ENCODE peak calls at places on chromosomes 11 and 22, in ten cellular contexts. One of them, this sample, is unnamed. For H3K4me1 and H3K9me3, the result is how much of the 10 kb centered on the place peaks cover.

GRCh38 chr11:67373916-67374570 is 645 bp upstream of the CLCF1 start:
- DNase-seq in SJSA1: peak
- DNase-seq in Peyer's patch: peak
- DNase-seq in heart left ventricle: peak
- DNase-seq in ovary: peak
- DNase-seq in colonic mucosa: peak
- DNase-seq in left ventricle myocardium inferior: peak
- DNase-seq in adipocyte: peak
- DNase-seq in DND-41: no peak
- DNase-seq in CD8-positive, alpha-beta T cell: peak
- DNase-seq in this sample: peak

GRCh38 chr11:76598426-76598839 is 72.1 kb downstream of the LRRC32 start:
- DNase-seq in adipocyte: no peak
- DNase-seq in SJSA1: peak
- DNase-seq in CD8-positive, alpha-beta T cell: no peak
- DNase-seq in heart left ventricle: no peak
- DNase-seq in Peyer's patch: peak
- DNase-seq in ovary: no peak
- DNase-seq in DND-41: no peak
- DNase-seq in colonic mucosa: no peak
- DNase-seq in left ventricle myocardium inferior: no peak
- DNase-seq in this sample: peak

GRCh38 chr11:106456651-106457050 is 379.2 kb downstream of the AASDHPPT start:
- DNase-seq in colonic mucosa: no peak
- DNase-seq in ovary: no peak
- DNase-seq in Peyer's patch: no peak
- DNase-seq in adipocyte: no peak
- DNase-seq in CD8-positive, alpha-beta T cell: no peak
- DNase-seq in left ventricle myocardium inferior: no peak
- DNase-seq in heart left ventricle: no peak
- DNase-seq in SJSA1: no peak
- DNase-seq in DND-41: no peak
- DNase-seq in this sample: no peak

GRCh38 chr11:19511413-19512183 is 201.0 kb upstream of the NAV2 start:
- DNase-seq in left ventricle myocardium inferior: peak
- DNase-seq in adipocyte: no peak
- DNase-seq in CD8-positive, alpha-beta T cell: no peak
- DNase-seq in DND-41: no peak
- DNase-seq in heart left ventricle: peak
- DNase-seq in SJSA1: no peak
- DNase-seq in ovary: peak
- DNase-seq in Peyer's patch: no peak
- DNase-seq in colonic mucosa: peak
- DNase-seq in this sample: no peak

GRCh38 chr22:35347462-35347861 is 33.4 kb upstream of the HMOX1 start:
- DNase-seq in CD8-positive, alpha-beta T cell: no peak
- DNase-seq in colonic mucosa: no peak
- DNase-seq in ovary: no peak
- DNase-seq in adipocyte: no peak
- DNase-seq in DND-41: no peak
- DNase-seq in left ventricle myocardium inferior: no peak
- DNase-seq in heart left ventricle: no peak
- DNase-seq in SJSA1: no peak
- DNase-seq in Peyer's patch: no peak
- DNase-seq in this sample: no peak

GRCh38 chr22:27409299-27409698 is 392.3 kb downstream of the MN1 start:
- DNase-seq in SJSA1: no peak
- DNase-seq in DND-41: no peak
- DNase-seq in adipocyte: no peak
- DNase-seq in colonic mucosa: no peak
- DNase-seq in CD8-positive, alpha-beta T cell: no peak
- DNase-seq in left ventricle myocardium inferior: no peak
- DNase-seq in ovary: no peak
- DNase-seq in Peyer's patch: no peak
- DNase-seq in heart left ventricle: no peak
- DNase-seq in this sample: no peak

GRCh38 chr11:1755344-1756023 is 5.1 kb upstream of the IFITM10 start:
- DNase-seq in heart left ventricle: peak
- DNase-seq in colonic mucosa: no peak
- DNase-seq in left ventricle myocardium inferior: peak
- DNase-seq in DND-41: peak
- DNase-seq in ovary: no peak
- DNase-seq in CD8-positive, alpha-beta T cell: no peak
- DNase-seq in SJSA1: no peak
- DNase-seq in adipocyte: no peak
- DNase-seq in Peyer's patch: no peak
- DNase-seq in this sample: no peak

GRCh38 chr11:2267306-2267861 is 3.0 kb downstream of the ASCL2 start:
- DNase-seq in adipocyte: no peak
- DNase-seq in ovary: peak
- DNase-seq in CD8-positive, alpha-beta T cell: no peak
- DNase-seq in colonic mucosa: peak
- DNase-seq in left ventricle myocardium inferior: no peak
- DNase-seq in Peyer's patch: peak
- DNase-seq in DND-41: peak
- DNase-seq in heart left ventricle: no peak
- DNase-seq in SJSA1: peak
- DNase-seq in this sample: no peak

GRCh38 chr11:65290448-65291165 is 24.1 kb upstream of the CDC42EP2 start:
- DNase-seq in SJSA1: peak
- DNase-seq in heart left ventricle: peak
- DNase-seq in Peyer's patch: peak
- DNase-seq in left ventricle myocardium inferior: peak
- DNase-seq in adipocyte: peak
- DNase-seq in CD8-positive, alpha-beta T cell: no peak
- DNase-seq in ovary: peak
- DNase-seq in DND-41: no peak
- DNase-seq in colonic mucosa: peak
- DNase-seq in this sample: no peak

GRCh38 chr11:78460468-78460867 is 42.8 kb upstream of the GAB2 start:
- DNase-seq in SJSA1: no peak
- DNase-seq in adipocyte: peak
- DNase-seq in DND-41: no peak
- DNase-seq in left ventricle myocardium inferior: no peak
- DNase-seq in Peyer's patch: no peak
- DNase-seq in heart left ventricle: no peak
- DNase-seq in ovary: no peak
- DNase-seq in CD8-positive, alpha-beta T cell: no peak
- DNase-seq in colonic mucosa: no peak
- DNase-seq in this sample: no peak

GRCh38 chr22:37827056-37827455 is 3.9 kb downstream of the GALR3 start:
- DNase-seq in SJSA1: no peak
- DNase-seq in left ventricle myocardium inferior: peak
- DNase-seq in CD8-positive, alpha-beta T cell: no peak
- DNase-seq in adipocyte: no peak
- DNase-seq in Peyer's patch: no peak
- DNase-seq in DND-41: no peak
- DNase-seq in heart left ventricle: peak
- DNase-seq in ovary: peak
- DNase-seq in colonic mucosa: no peak
- DNase-seq in this sample: no peak

GRCh38 chr22:36286096-36286957 is 33.4 kb downstream of the APOL1 start:
- DNase-seq in heart left ventricle: peak
- DNase-seq in Peyer's patch: peak
- DNase-seq in DND-41: peak
- DNase-seq in SJSA1: peak
- DNase-seq in left ventricle myocardium inferior: peak
- DNase-seq in colonic mucosa: peak
- DNase-seq in adipocyte: peak
- DNase-seq in ovary: peak
- DNase-seq in CD8-positive, alpha-beta T cell: peak
- DNase-seq in this sample: peak

GRCh38 chr11:105611837-105612480 is 2.1 kb downstream of the GRIA4 start:
- DNase-seq in adipocyte: no peak
- DNase-seq in ovary: no peak
- DNase-seq in SJSA1: no peak
- DNase-seq in heart left ventricle: no peak
- DNase-seq in left ventricle myocardium inferior: no peak
- DNase-seq in DND-41: no peak
- DNase-seq in colonic mucosa: no peak
- DNase-seq in Peyer's patch: no peak
- DNase-seq in CD8-positive, alpha-beta T cell: no peak
- DNase-seq in this sample: no peak

GRCh38 chr22:23357028-23357427 is 176.7 kb downstream of the BCR start:
- DNase-seq in Peyer's patch: no peak
- DNase-seq in left ventricle myocardium inferior: no peak
- DNase-seq in CD8-positive, alpha-beta T cell: no peak
- DNase-seq in SJSA1: no peak
- DNase-seq in DND-41: no peak
- DNase-seq in heart left ventricle: no peak
- DNase-seq in ovary: no peak
- DNase-seq in colonic mucosa: no peak
- DNase-seq in adipocyte: no peak
- DNase-seq in this sample: no peak

GRCh38 chr11:47330002-47330911 is 22.2 kb downstream of the MYBPC3 start:
- DNase-seq in CD8-positive, alpha-beta T cell: no peak
- DNase-seq in left ventricle myocardium inferior: no peak
- DNase-seq in ovary: no peak
- DNase-seq in Peyer's patch: no peak
- DNase-seq in adipocyte: peak
- DNase-seq in SJSA1: no peak
- DNase-seq in heart left ventricle: peak
- DNase-seq in colonic mucosa: no peak
- DNase-seq in DND-41: no peak
- DNase-seq in this sample: no peak

GRCh38 chr11:35785287-35786167 is 123.0 kb downstream of the TRIM44 start:
- DNase-seq in CD8-positive, alpha-beta T cell: no peak
- DNase-seq in heart left ventricle: no peak
- DNase-seq in DND-41: no peak
- DNase-seq in colonic mucosa: no peak
- DNase-seq in SJSA1: no peak
- DNase-seq in left ventricle myocardium inferior: no peak
- DNase-seq in ovary: no peak
- DNase-seq in adipocyte: peak
- DNase-seq in Peyer's patch: no peak
- DNase-seq in this sample: no peak
- H3K4me1 ChIP-seq in CD8-positive, alpha-beta T cell: under half
- H3K4me1 ChIP-seq in heart left ventricle: under half
- H3K4me1 ChIP-seq in DND-41: under half
- H3K4me1 ChIP-seq in colonic mucosa: under half
- H3K4me1 ChIP-seq in SJSA1: under half
- H3K4me1 ChIP-seq in left ventricle myocardium inferior: half or more
- H3K4me1 ChIP-seq in ovary: under half
- H3K4me1 ChIP-seq in adipocyte: under half
- H3K4me1 ChIP-seq in Peyer's patch: under half
- H3K4me1 ChIP-seq in this sample: under half

DNA sequence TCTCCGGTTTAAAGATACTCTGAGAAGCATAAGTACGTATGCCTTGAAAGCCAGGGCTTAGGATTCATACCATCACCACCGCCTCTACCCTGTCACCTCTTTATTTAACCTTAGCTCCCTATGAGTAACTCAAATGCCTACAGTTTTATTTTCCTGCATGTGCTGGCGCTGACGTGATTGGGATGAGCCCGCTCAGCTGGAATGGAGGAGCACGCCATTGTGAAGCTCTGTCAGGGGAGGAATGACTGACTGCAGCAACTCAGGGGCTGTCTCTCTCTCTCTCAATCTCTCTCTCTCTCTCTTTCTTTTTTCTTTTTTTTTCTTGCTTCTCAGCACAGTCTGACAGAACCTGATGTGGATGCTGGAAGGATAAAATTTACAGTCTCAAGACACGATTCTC is 12.4 kb downstream of the CAVIN3 start:
- DNase-seq in SJSA1: no peak
- DNase-seq in DND-41: no peak
- DNase-seq in adipocyte: no peak
- DNase-seq in left ventricle myocardium inferior: no peak
- DNase-seq in heart left ventricle: no peak
- DNase-seq in CD8-positive, alpha-beta T cell: no peak
- DNase-seq in Peyer's patch: no peak
- DNase-seq in ovary: no peak
- DNase-seq in colonic mucosa: no peak
- DNase-seq in this sample: no peak
- H3K4me3 ChIP-seq in SJSA1: no peak
- H3K4me3 ChIP-seq in DND-41: no peak
- H3K4me3 ChIP-seq in adipocyte: no peak
- H3K4me3 ChIP-seq in left ventricle myocardium inferior: no peak
- H3K4me3 ChIP-seq in heart left ventricle: no peak
- H3K4me3 ChIP-seq in CD8-positive, alpha-beta T cell: no peak
- H3K4me3 ChIP-seq in Peyer's patch: no peak
- H3K4me3 ChIP-seq in ovary: no peak
- H3K4me3 ChIP-seq in colonic mucosa: no peak
- H3K4me3 ChIP-seq in this sample: no peak

GRCh38 chr11:114618139-114618538 is 22.6 kb upstream of the NXPE4 start:
- DNase-seq in DND-41: no peak
- DNase-seq in colonic mucosa: no peak
- DNase-seq in Peyer's patch: no peak
- DNase-seq in CD8-positive, alpha-beta T cell: no peak
- DNase-seq in adipocyte: no peak
- DNase-seq in SJSA1: no peak
- DNase-seq in ovary: no peak
- DNase-seq in heart left ventricle: no peak
- DNase-seq in left ventricle myocardium inferior: no peak
- DNase-seq in this sample: no peak
- H3K9me3 ChIP-seq in DND-41: half or more
- H3K9me3 ChIP-seq in colonic mucosa: under half
- H3K9me3 ChIP-seq in Peyer's patch: under half
- H3K9me3 ChIP-seq in CD8-positive, alpha-beta T cell: under half
- H3K9me3 ChIP-seq in adipocyte: under half
- H3K9me3 ChIP-seq in SJSA1: under half
- H3K9me3 ChIP-seq in ovary: under half
- H3K9me3 ChIP-seq in heart left ventricle: under half
- H3K9me3 ChIP-seq in left ventricle myocardium inferior: under half
- H3K9me3 ChIP-seq in this sample: under half

GRCh38 chr11:130834886-130835285 is 81.4 kb downstream of the SNX19 start:
- DNase-seq in colonic mucosa: no peak
- DNase-seq in SJSA1: no peak
- DNase-seq in left ventricle myocardium inferior: no peak
- DNase-seq in DND-41: no peak
- DNase-seq in adipocyte: peak
- DNase-seq in heart left ventricle: no peak
- DNase-seq in CD8-positive, alpha-beta T cell: no peak
- DNase-seq in Peyer's patch: no peak
- DNase-seq in ovary: no peak
- DNase-seq in this sample: no peak

GRCh38 chr11:130839950-130840666 is 76.2 kb downstream of the SNX19 start:
- DNase-seq in DND-41: no peak
- DNase-seq in Peyer's patch: no peak
- DNase-seq in ovary: no peak
- DNase-seq in SJSA1: no peak
- DNase-seq in adipocyte: peak
- DNase-seq in heart left ventricle: no peak
- DNase-seq in colonic mucosa: no peak
- DNase-seq in CD8-positive, alpha-beta T cell: no peak
- DNase-seq in left ventricle myocardium inferior: no peak
- DNase-seq in this sample: no peak

GRCh38 chr11:130832571-130833432 is 83.5 kb downstream of the SNX19 start:
- DNase-seq in heart left ventricle: no peak
- DNase-seq in Peyer's patch: no peak
- DNase-seq in colonic mucosa: no peak
- DNase-seq in left ventricle myocardium inferior: no peak
- DNase-seq in adipocyte: peak
- DNase-seq in ovary: no peak
- DNase-seq in SJSA1: no peak
- DNase-seq in DND-41: no peak
- DNase-seq in CD8-positive, alpha-beta T cell: no peak
- DNase-seq in this sample: no peak

GRCh38 chr11:130840683-130841082 is 75.6 kb downstream of the SNX19 start:
- DNase-seq in SJSA1: no peak
- DNase-seq in DND-41: no peak
- DNase-seq in CD8-positive, alpha-beta T cell: no peak
- DNase-seq in heart left ventricle: no peak
- DNase-seq in left ventricle myocardium inferior: no peak
- DNase-seq in adipocyte: peak
- DNase-seq in colonic mucosa: no peak
- DNase-seq in Peyer's patch: no peak
- DNase-seq in ovary: no peak
- DNase-seq in this sample: no peak

GRCh38 chr11:130837194-130837593 is 79.1 kb downstream of the SNX19 start:
- DNase-seq in heart left ventricle: no peak
- DNase-seq in colonic mucosa: no peak
- DNase-seq in SJSA1: no peak
- DNase-seq in CD8-positive, alpha-beta T cell: no peak
- DNase-seq in DND-41: no peak
- DNase-seq in adipocyte: no peak
- DNase-seq in Peyer's patch: no peak
- DNase-seq in ovary: no peak
- DNase-seq in left ventricle myocardium inferior: no peak
- DNase-seq in this sample: no peak
- H3K4me1 ChIP-seq in heart left ventricle: under half
- H3K4me1 ChIP-seq in colonic mucosa: under half
- H3K4me1 ChIP-seq in SJSA1: under half
- H3K4me1 ChIP-seq in CD8-positive, alpha-beta T cell: under half
- H3K4me1 ChIP-seq in DND-41: under half
- H3K4me1 ChIP-seq in adipocyte: under half
- H3K4me1 ChIP-seq in Peyer's patch: under half
- H3K4me1 ChIP-seq in ovary: under half
- H3K4me1 ChIP-seq in left ventricle myocardium inferior: under half
- H3K4me1 ChIP-seq in this sample: under half

This sample was measured in HAP-1.